ENCODE peak calls at places on chromosomes 12 and 14, in ten cellular contexts. R, V, X, S, O, H, F, K, Z and Y are unnamed samples.

GRCh38 chr12:27462151-27462694 is 15.7 kb downstream of the SMCO2 start:
- DNase-seq in R (no peak), V (no peak), X (no peak), S (no peak), O (no peak), H (no peak), F (no peak), K (no peak), Z (no peak), Y (no peak)

GRCh38 chr14:102086346-102086971 is 385 bp downstream of the HSP90AA1 start:
- DNase-seq in R (no peak), V (peak; percentile 55), X (peak; percentile 67), S (peak; percentile 70), O (peak; percentile 51), H (peak; percentile 43), F (no peak), K (no peak), Z (no peak), Y (peak; percentile 52)

GRCh38 chr14:65303185-65303901 is 109.2 kb upstream of the FUT8 start:
- DNase-seq in R (no peak), V (no peak), X (no peak), S (no peak), O (no peak), H (no peak), F (no peak), K (no peak), Z (no peak), Y (no peak)

GRCh38 chr14:89196561-89196960 is 220.5 kb downstream of the FOXN3 start:
- DNase-seq in R (no peak), V (no peak), X (no peak), S (no peak), O (no peak), H (no peak), F (no peak), K (no peak), Z (no peak), Y (no peak)

GRCh38 chr14:101355284-101355683 is 206.0 kb upstream of the DIO3 start:
- DNase-seq in R (no peak), V (peak; percentile 7), X (no peak), S (no peak), O (peak; percentile 5), H (peak; percentile 6), F (no peak), K (no peak), Z (no peak), Y (no peak)

GRCh38 chr12:93678779-93679178 is 1.6 kb downstream of the CRADD start:
- DNase-seq in R (no peak), V (no peak), X (no peak), S (no peak), O (no peak), H (no peak), F (no peak), K (no peak), Z (no peak), Y (no peak)

GRCh38 chr14:68473794-68474193 is 319.1 kb downstream of the ZFP36L1 start:
- DNase-seq in R (no peak), V (no peak), X (no peak), S (no peak), O (no peak), H (no peak), F (no peak), K (no peak), Z (no peak), Y (peak; percentile 23)

GRCh38 chr14:61887628-61888027 is 125.4 kb downstream of the SNAPC1 start:
- DNase-seq in R (no peak), V (no peak), X (no peak), S (no peak), O (no peak), H (no peak), F (no peak), K (no peak), Z (no peak), Y (no peak)

GRCh38 chr12:112149596-112149995 is 24.2 kb downstream of the TRAFD1 start:
- DNase-seq in R (peak; percentile 35), V (no peak), X (no peak), S (no peak), O (no peak), H (no peak), F (no peak), K (no peak), Z (no peak), Y (peak; percentile 41)

GRCh38 chr14:63727231-63727735 is 582 bp downstream of the SGPP1 start:
- DNase-seq in R (no peak), V (peak; percentile 36), X (peak; percentile 35), S (peak; percentile 59), O (peak; percentile 31), H (peak; percentile 33), F (no peak), K (no peak), Z (peak; percentile 15), Y (peak; percentile 46)

GRCh38 chr12:66144796-66145754 is 14.5 kb upstream of the LLPH start:
- DNase-seq in R (no peak), V (peak; percentile 65), X (peak; percentile 32), S (peak; percentile 54), O (peak; percentile 26), H (peak; percentile 24), F (peak; percentile 52), K (peak; percentile 69), Z (peak; percentile 37), Y (peak; percentile 66)

GRCh38 chr14:64296561-64296960 is 2.4 kb upstream of the ESR2 start:
- DNase-seq in R (no peak), V (no peak), X (no peak), S (no peak), O (no peak), H (no peak), F (no peak), K (no peak), Z (no peak), Y (no peak)

GRCh38 chr14:50599700-50600444 is 39.9 kb downstream of the ATL1 start:
- DNase-seq in R (no peak), V (no peak), X (no peak), S (no peak), O (no peak), H (no peak), F (peak; percentile 38), K (peak; percentile 36), Z (peak; percentile 14), Y (no peak)

GRCh38 chr12:79527498-79527897 is 163.3 kb downstream of the PAWR start:
- DNase-seq in R (no peak), V (no peak), X (no peak), S (no peak), O (no peak), H (no peak), F (no peak), K (peak; percentile 76), Z (no peak), Y (no peak)

GRCh38 chr12:93373847-93374723 is 3.6 kb upstream of the NUDT4 start:
- DNase-seq in R (no peak), V (no peak), X (no peak), S (no peak), O (no peak), H (no peak), F (no peak), K (no peak), Z (no peak), Y (no peak)

GRCh38 chr14:52079239-52079956 is 10.5 kb upstream of the NID2 start:
- DNase-seq in R (no peak), V (no peak), X (no peak), S (no peak), O (no peak), H (no peak), F (no peak), K (peak; percentile 71), Z (no peak), Y (no peak)

GRCh38 chr14:85811340-85811739 is 281.4 kb downstream of the FLRT2 start:
- DNase-seq in R (no peak), V (no peak), X (no peak), S (no peak), O (no peak), H (no peak), F (no peak), K (no peak), Z (no peak), Y (no peak)

GRCh38 chr12:19945559-19946485 is 422.5 kb upstream of the PDE3A start:
- DNase-seq in R (no peak), V (no peak), X (no peak), S (no peak), O (no peak), H (no peak), F (no peak), K (no peak), Z (peak; percentile 12), Y (no peak)

GRCh38 chr14:100292301-100292775 is 13.9 kb downstream of the SLC25A29 start:
- DNase-seq in R (no peak), V (no peak), X (no peak), S (peak; percentile 16), O (peak; percentile 13), H (no peak), F (no peak), K (no peak), Z (no peak), Y (no peak)

GRCh38 chr12:73514672-73515071 is 1023.0 kb upstream of the ATXN7L3B start:
- DNase-seq in R (no peak), V (no peak), X (no peak), S (no peak), O (no peak), H (no peak), F (peak; percentile 8), K (no peak), Z (peak; percentile 3), Y (no peak)

GRCh38 chr12:46153267-46153872 is 115.5 kb downstream of the SLC38A1 start:
- DNase-seq in R (no peak), V (no peak), X (no peak), S (no peak), O (no peak), H (no peak), F (peak; percentile 18), K (peak; percentile 7), Z (peak; percentile 31), Y (no peak)

GRCh38 chr12:124599074-124599999 is 31.9 kb upstream of the NCOR2 start:
- DNase-seq in R (no peak), V (no peak), X (no peak), S (no peak), O (no peak), H (no peak), F (no peak), K (no peak), Z (no peak), Y (no peak)
- TF ChIP-seq POLR2A in R (no peak), V (no peak), X (no peak), S (no peak), O (no peak), H (no peak), F (no peak), K (no peak), Z (no peak), Y (no peak)

GRCh38 chr14:27078176-27078575 is 480.3 kb upstream of the NOVA1 start:
- DNase-seq in R (no peak), V (no peak), X (no peak), S (no peak), O (no peak), H (no peak), F (no peak), K (no peak), Z (no peak), Y (no peak)
- H3K9me3 ChIP-seq in R (no peaks in the 10 kb centered on the region), V (no peaks in the 10 kb centered on the region), X (no peaks in the 10 kb centered on the region), S (no peaks in the 10 kb centered on the region), O (no peaks in the 10 kb centered on the region), H (no peaks in the 10 kb centered on the region), F (peaks cover 45% of the 10 kb centered on the region), K (peaks cover 96% of the 10 kb centered on the region), Z (no peaks in the 10 kb centered on the region), Y (no peaks in the 10 kb centered on the region)

GRCh38 chr14:21534576-21534975 is 8.4 kb upstream of the SALL2 start:
- DNase-seq in R (no peak), V (no peak), X (no peak), S (no peak), O (no peak), H (no peak), F (no peak), K (no peak), Z (no peak), Y (no peak)
- H3K4me3 ChIP-seq in R (no peak overlapping the region), V (no peak overlapping the region), X (no peak overlapping the region), S (no peak overlapping the region), O (no peak overlapping the region), H (no peak overlapping the region), F (no peak overlapping the region), K (no peak overlapping the region), Z (no peak overlapping the region), Y (no peak overlapping the region)

GRCh38 chr12:130838951-130839769 is at the start of gene STX2:
- DNase-seq in R (peak; percentile 30), V (peak; percentile 88), X (peak; percentile 91), S (peak; percentile 84), O (peak; percentile 92), H (peak; percentile 88), F (peak; percentile 54), K (peak; percentile 80), Z (peak; percentile 82), Y (peak; percentile 86)
- TF ChIP-seq POLR2A in R (no peak), V (no peak), X (peak; percentile 25), S (peak; percentile 26), O (peak; percentile 56), H (no peak), F (peak; percentile 45), K (no peak), Z (peak; percentile 32), Y (peak; percentile 65)